ENCODE peak calls at places on chromosomes 11 and 22, in eight cellular contexts. One of them, this sample, is unnamed.

GRCh38 chr11:14500181-14500651 is 605 bp upstream of the COPB1 start:
- DNase-seq in K562: peak; percentile 56
- DNase-seq in right atrium auricular region: no peak
- DNase-seq in effector memory CD4-positive, alpha-beta T cell: peak; percentile 12
- DNase-seq in mammary epithelial cell: peak; percentile 40
- DNase-seq in psoas muscle: no peak
- DNase-seq in spleen: peak; percentile 82
- DNase-seq in SJSA1: no peak
- DNase-seq in this sample: peak; percentile 56

GRCh38 chr22:42472671-42473070 is 40.5 kb upstream of the NFAM1 start:
- DNase-seq in K562: no peak
- DNase-seq in right atrium auricular region: no peak
- DNase-seq in effector memory CD4-positive, alpha-beta T cell: no peak
- DNase-seq in mammary epithelial cell: no peak
- DNase-seq in psoas muscle: no peak
- DNase-seq in spleen: no peak
- DNase-seq in SJSA1: no peak
- DNase-seq in this sample: no peak

GRCh38 chr11:122494171-122494570 is 161.4 kb upstream of the UBASH3B start:
- DNase-seq in K562: no peak
- DNase-seq in right atrium auricular region: no peak
- DNase-seq in effector memory CD4-positive, alpha-beta T cell: no peak
- DNase-seq in mammary epithelial cell: peak; percentile 40
- DNase-seq in psoas muscle: no peak
- DNase-seq in spleen: no peak
- DNase-seq in SJSA1: no peak
- DNase-seq in this sample: no peak

GRCh38 chr11:128465946-128466688 is 121.2 kb downstream of the ETS1 start:
- DNase-seq in K562: no peak
- DNase-seq in right atrium auricular region: no peak
- DNase-seq in effector memory CD4-positive, alpha-beta T cell: no peak
- DNase-seq in mammary epithelial cell: no peak
- DNase-seq in psoas muscle: no peak
- DNase-seq in spleen: no peak
- DNase-seq in SJSA1: no peak
- DNase-seq in this sample: no peak

GRCh38 chr11:6637871-6638270 is 17.7 kb downstream of the DCHS1 start:
- DNase-seq in K562: no peak
- DNase-seq in right atrium auricular region: no peak
- DNase-seq in effector memory CD4-positive, alpha-beta T cell: no peak
- DNase-seq in mammary epithelial cell: peak; percentile 15
- DNase-seq in psoas muscle: no peak
- DNase-seq in spleen: no peak
- DNase-seq in SJSA1: no peak
- DNase-seq in this sample: no peak

GRCh38 chr11:59152312-59152967 is 9.8 kb downstream of the FAM111A start:
- DNase-seq in K562: no peak
- DNase-seq in right atrium auricular region: no peak
- DNase-seq in effector memory CD4-positive, alpha-beta T cell: no peak
- DNase-seq in mammary epithelial cell: no peak
- DNase-seq in psoas muscle: no peak
- DNase-seq in spleen: no peak
- DNase-seq in SJSA1: no peak
- DNase-seq in this sample: no peak

GRCh38 chr22:33984741-33985287 is 64.5 kb upstream of the LARGE1 start:
- DNase-seq in K562: no peak
- DNase-seq in right atrium auricular region: no peak
- DNase-seq in effector memory CD4-positive, alpha-beta T cell: no peak
- DNase-seq in mammary epithelial cell: no peak
- DNase-seq in psoas muscle: no peak
- DNase-seq in spleen: no peak
- DNase-seq in SJSA1: no peak
- DNase-seq in this sample: no peak

GRCh38 chr22:30079952-30080533 is at the start of gene HORMAD2:
- DNase-seq in K562: no peak
- DNase-seq in right atrium auricular region: no peak
- DNase-seq in effector memory CD4-positive, alpha-beta T cell: no peak
- DNase-seq in mammary epithelial cell: no peak
- DNase-seq in psoas muscle: no peak
- DNase-seq in spleen: no peak
- DNase-seq in SJSA1: no peak
- DNase-seq in this sample: no peak

GRCh38 chr22:47366026-47366767 is 603.7 kb downstream of the TBC1D22A start:
- DNase-seq in K562: no peak
- DNase-seq in right atrium auricular region: no peak
- DNase-seq in effector memory CD4-positive, alpha-beta T cell: no peak
- DNase-seq in mammary epithelial cell: no peak
- DNase-seq in psoas muscle: no peak
- DNase-seq in spleen: peak; percentile 56
- DNase-seq in SJSA1: peak; percentile 27
- DNase-seq in this sample: no peak
- H3K4me1 ChIP-seq in K562: no peaks in the 10 kb centered on the region
- H3K4me1 ChIP-seq in right atrium auricular region: no peaks in the 10 kb centered on the region
- H3K4me1 ChIP-seq in effector memory CD4-positive, alpha-beta T cell: no peaks in the 10 kb centered on the region
- H3K4me1 ChIP-seq in mammary epithelial cell: no peaks in the 10 kb centered on the region
- H3K4me1 ChIP-seq in psoas muscle: no peaks in the 10 kb centered on the region
- H3K4me1 ChIP-seq in spleen: no peaks in the 10 kb centered on the region
- H3K4me1 ChIP-seq in SJSA1: no peaks in the 10 kb centered on the region
- H3K4me1 ChIP-seq in this sample: no peaks in the 10 kb centered on the region

GRCh38 chr22:50188356-50188755 is 2.6 kb downstream of the TRABD start:
- DNase-seq in K562: no peak
- DNase-seq in right atrium auricular region: no peak
- DNase-seq in effector memory CD4-positive, alpha-beta T cell: no peak
- DNase-seq in mammary epithelial cell: no peak
- DNase-seq in psoas muscle: peak; percentile 49
- DNase-seq in spleen: peak; percentile 83
- DNase-seq in SJSA1: no peak
- DNase-seq in this sample: no peak
- H3K4me1 ChIP-seq in K562: peaks cover 20% of the 10 kb centered on the region
- H3K4me1 ChIP-seq in right atrium auricular region: peaks cover 66% of the 10 kb centered on the region
- H3K4me1 ChIP-seq in effector memory CD4-positive, alpha-beta T cell: peaks cover 65% of the 10 kb centered on the region
- H3K4me1 ChIP-seq in mammary epithelial cell: peaks cover 55% of the 10 kb centered on the region
- H3K4me1 ChIP-seq in psoas muscle: peaks cover 26% of the 10 kb centered on the region
- H3K4me1 ChIP-seq in spleen: peaks cover 95% of the 10 kb centered on the region
- H3K4me1 ChIP-seq in SJSA1: peaks cover 49% of the 10 kb centered on the region
- H3K4me1 ChIP-seq in this sample: no peaks in the 10 kb centered on the region

GRCh38 chr11:67516806-67517205 is 6.4 kb downstream of the CABP2 start:
- DNase-seq in K562: no peak
- DNase-seq in right atrium auricular region: no peak
- DNase-seq in effector memory CD4-positive, alpha-beta T cell: no peak
- DNase-seq in mammary epithelial cell: no peak
- DNase-seq in psoas muscle: peak; percentile 31
- DNase-seq in spleen: peak; percentile 62
- DNase-seq in SJSA1: no peak
- DNase-seq in this sample: no peak
- H3K4me1 ChIP-seq in K562: no peaks in the 10 kb centered on the region
- H3K4me1 ChIP-seq in right atrium auricular region: no peaks in the 10 kb centered on the region
- H3K4me1 ChIP-seq in effector memory CD4-positive, alpha-beta T cell: no peaks in the 10 kb centered on the region
- H3K4me1 ChIP-seq in mammary epithelial cell: no peaks in the 10 kb centered on the region
- H3K4me1 ChIP-seq in psoas muscle: no peaks in the 10 kb centered on the region
- H3K4me1 ChIP-seq in spleen: no peaks in the 10 kb centered on the region
- H3K4me1 ChIP-seq in SJSA1: no peaks in the 10 kb centered on the region
- H3K4me1 ChIP-seq in this sample: no peaks in the 10 kb centered on the region

GRCh38 chr22:37219534-37219933 is 7.3 kb upstream of the SSTR3 start:
- DNase-seq in K562: no peak
- DNase-seq in right atrium auricular region: no peak
- DNase-seq in effector memory CD4-positive, alpha-beta T cell: no peak
- DNase-seq in mammary epithelial cell: no peak
- DNase-seq in psoas muscle: no peak
- DNase-seq in spleen: no peak
- DNase-seq in SJSA1: no peak
- DNase-seq in this sample: no peak
- H3K4me1 ChIP-seq in K562: no peaks in the 10 kb centered on the region
- H3K4me1 ChIP-seq in right atrium auricular region: no peaks in the 10 kb centered on the region
- H3K4me1 ChIP-seq in effector memory CD4-positive, alpha-beta T cell: peaks cover 61% of the 10 kb centered on the region
- H3K4me1 ChIP-seq in mammary epithelial cell: no peaks in the 10 kb centered on the region
- H3K4me1 ChIP-seq in psoas muscle: no peaks in the 10 kb centered on the region
- H3K4me1 ChIP-seq in spleen: peaks cover 76% of the 10 kb centered on the region
- H3K4me1 ChIP-seq in SJSA1: no peaks in the 10 kb centered on the region
- H3K4me1 ChIP-seq in this sample: no peaks in the 10 kb centered on the region

GRCh38 chr11:65900125-65900898 is at the start of gene FOSL1:
- DNase-seq in K562: peak; percentile 93
- DNase-seq in right atrium auricular region: peak; percentile 94
- DNase-seq in effector memory CD4-positive, alpha-beta T cell: peak; percentile 96
- DNase-seq in mammary epithelial cell: peak; percentile 99
- DNase-seq in psoas muscle: peak; percentile 92
- DNase-seq in spleen: peak; percentile 96
- DNase-seq in SJSA1: peak; percentile 100
- DNase-seq in this sample: peak; percentile 94
- H3K4me1 ChIP-seq in K562: peaks cover 42% of the 10 kb centered on the region
- H3K4me1 ChIP-seq in right atrium auricular region: peaks cover 14% of the 10 kb centered on the region
- H3K4me1 ChIP-seq in effector memory CD4-positive, alpha-beta T cell: peaks cover 19% of the 10 kb centered on the region
- H3K4me1 ChIP-seq in mammary epithelial cell: peaks cover 58% of the 10 kb centered on the region
- H3K4me1 ChIP-seq in psoas muscle: no peaks in the 10 kb centered on the region
- H3K4me1 ChIP-seq in spleen: peaks cover 39% of the 10 kb centered on the region
- H3K4me1 ChIP-seq in SJSA1: peaks cover 74% of the 10 kb centered on the region
- H3K4me1 ChIP-seq in this sample: peaks cover 6% of the 10 kb centered on the region

GRCh38 chr11:85661972-85662664 is 2.8 kb downstream of the CREBZF start:
- DNase-seq in K562: no peak
- DNase-seq in right atrium auricular region: no peak
- DNase-seq in effector memory CD4-positive, alpha-beta T cell: no peak
- DNase-seq in mammary epithelial cell: no peak
- DNase-seq in psoas muscle: no peak
- DNase-seq in spleen: no peak
- DNase-seq in SJSA1: no peak
- DNase-seq in this sample: no peak
- H3K4me1 ChIP-seq in K562: peaks cover 14% of the 10 kb centered on the region
- H3K4me1 ChIP-seq in right atrium auricular region: peaks cover 68% of the 10 kb centered on the region
- H3K4me1 ChIP-seq in effector memory CD4-positive, alpha-beta T cell: peaks cover 12% of the 10 kb centered on the region
- H3K4me1 ChIP-seq in mammary epithelial cell: peaks cover 3% of the 10 kb centered on the region
- H3K4me1 ChIP-seq in psoas muscle: peaks cover 47% of the 10 kb centered on the region
- H3K4me1 ChIP-seq in spleen: peaks cover 77% of the 10 kb centered on the region
- H3K4me1 ChIP-seq in SJSA1: peaks cover 9% of the 10 kb centered on the region
- H3K4me1 ChIP-seq in this sample: peaks cover 43% of the 10 kb centered on the region

GRCh38 chr22:29029202-29030000 is 32.2 kb downstream of the C22orf31 start:
- DNase-seq in K562: no peak
- DNase-seq in right atrium auricular region: no peak
- DNase-seq in effector memory CD4-positive, alpha-beta T cell: no peak
- DNase-seq in mammary epithelial cell: no peak
- DNase-seq in psoas muscle: no peak
- DNase-seq in spleen: no peak
- DNase-seq in SJSA1: no peak
- DNase-seq in this sample: no peak
- H3K4me1 ChIP-seq in K562: peaks cover 37% of the 10 kb centered on the region
- H3K4me1 ChIP-seq in right atrium auricular region: peaks cover 20% of the 10 kb centered on the region
- H3K4me1 ChIP-seq in effector memory CD4-positive, alpha-beta T cell: peaks cover 8% of the 10 kb centered on the region
- H3K4me1 ChIP-seq in mammary epithelial cell: peaks cover 35% of the 10 kb centered on the region
- H3K4me1 ChIP-seq in psoas muscle: peaks cover 39% of the 10 kb centered on the region
- H3K4me1 ChIP-seq in spleen: peaks cover 31% of the 10 kb centered on the region
- H3K4me1 ChIP-seq in SJSA1: peaks cover 31% of the 10 kb centered on the region
- H3K4me1 ChIP-seq in this sample: peaks cover 7% of the 10 kb centered on the region

GRCh38 chr11:57458410-57459111 is 1.8 kb upstream of the RTN4RL2 start:
- DNase-seq in K562: peak; percentile 65
- DNase-seq in right atrium auricular region: no peak
- DNase-seq in effector memory CD4-positive, alpha-beta T cell: peak; percentile 25
- DNase-seq in mammary epithelial cell: no peak
- DNase-seq in psoas muscle: peak; percentile 73
- DNase-seq in spleen: peak; percentile 82
- DNase-seq in SJSA1: no peak
- DNase-seq in this sample: peak; percentile 79

GRCh38 chr11:57456960-57457642 is 3.2 kb upstream of the RTN4RL2 start:
- DNase-seq in K562: peak; percentile 80
- DNase-seq in right atrium auricular region: peak; percentile 94
- DNase-seq in effector memory CD4-positive, alpha-beta T cell: peak; percentile 37
- DNase-seq in mammary epithelial cell: peak; percentile 68
- DNase-seq in psoas muscle: peak; percentile 95
- DNase-seq in spleen: peak; percentile 95
- DNase-seq in SJSA1: peak; percentile 84
- DNase-seq in this sample: peak; percentile 86

GRCh38 chr11:57457643-57458023 is 2.7 kb upstream of the RTN4RL2 start:
- DNase-seq in K562: no peak
- DNase-seq in right atrium auricular region: no peak
- DNase-seq in effector memory CD4-positive, alpha-beta T cell: no peak
- DNase-seq in mammary epithelial cell: no peak
- DNase-seq in psoas muscle: no peak
- DNase-seq in spleen: peak; percentile 64
- DNase-seq in SJSA1: no peak
- DNase-seq in this sample: no peak

GRCh38 chr11:57459112-57460016 is 964 bp upstream of the RTN4RL2 start:
- DNase-seq in K562: no peak
- DNase-seq in right atrium auricular region: no peak
- DNase-seq in effector memory CD4-positive, alpha-beta T cell: no peak
- DNase-seq in mammary epithelial cell: no peak
- DNase-seq in psoas muscle: no peak
- DNase-seq in spleen: peak; percentile 86
- DNase-seq in SJSA1: no peak
- DNase-seq in this sample: no peak

GRCh38 chr11:57458060-57458409 is 2.3 kb upstream of the RTN4RL2 start:
- DNase-seq in K562: no peak
- DNase-seq in right atrium auricular region: no peak
- DNase-seq in effector memory CD4-positive, alpha-beta T cell: no peak
- DNase-seq in mammary epithelial cell: no peak
- DNase-seq in psoas muscle: no peak
- DNase-seq in spleen: no peak
- DNase-seq in SJSA1: no peak
- DNase-seq in this sample: no peak
- H3K4me1 ChIP-seq in K562: peaks cover 19% of the 10 kb centered on the region
- H3K4me1 ChIP-seq in right atrium auricular region: peaks cover 41% of the 10 kb centered on the region
- H3K4me1 ChIP-seq in effector memory CD4-positive, alpha-beta T cell: peaks cover 34% of the 10 kb centered on the region
- H3K4me1 ChIP-seq in mammary epithelial cell: peaks cover 20% of the 10 kb centered on the region
- H3K4me1 ChIP-seq in psoas muscle: peaks cover 19% of the 10 kb centered on the region
- H3K4me1 ChIP-seq in spleen: peaks cover 47% of the 10 kb centered on the region
- H3K4me1 ChIP-seq in SJSA1: peaks cover 31% of the 10 kb centered on the region
- H3K4me1 ChIP-seq in this sample: peaks cover 27% of the 10 kb centered on the region